ENCODE peak calls at places on chromosomes 16 and 17, in four cellular contexts. E is IMR-90, U is GM12878, O is K562. J is an unnamed sample.

GRCh38 chr17:27457731-27458523 is 1.7 kb downstream of the KSR1 start:
- DNase-seq in E (peak; percentile 53), U (no peak), O (no peak), J (peak; percentile 40)

GRCh38 chr17:45265823-45266222 is 3.9 kb upstream of the SPATA32 start:
- DNase-seq in E (peak; percentile 87), U (no peak), O (no peak), J (no peak)

GRCh38 chr17:31488264-31488981 is 96.9 kb downstream of the RAB11FIP4 start:
- DNase-seq in E (no peak), U (no peak), O (no peak), J (no peak)

GRCh38 chr16:57810197-57811024 is 8.1 kb upstream of the KIFC3 start:
- DNase-seq in E (peak; percentile 68), U (peak; percentile 73), O (peak; percentile 93), J (peak; percentile 89)

GRCh38 chr16:87046235-87046634 is 271.0 kb downstream of the C16orf95 start:
- DNase-seq in E (no peak), U (no peak), O (no peak), J (no peak)

GRCh38 chr16:87054154-87054553 is 263.0 kb downstream of the C16orf95 start:
- DNase-seq in E (no peak), U (no peak), O (no peak), J (no peak)

GRCh38 chr16:67255553-67256030 is 6.8 kb downstream of the SLC9A5 start:
- DNase-seq in E (no peak), U (no peak), O (no peak), J (no peak)

GRCh38 chr17:55273579-55274370 is 9.0 kb downstream of the HLF start:
- DNase-seq in E (no peak), U (no peak), O (no peak), J (no peak)

GRCh38 chr17:40191237-40192208 is 14.3 kb downstream of the RAPGEFL1 start:
- DNase-seq in E (peak; percentile 76), U (peak; percentile 30), O (peak; percentile 80), J (peak; percentile 88)

GRCh38 chr17:63631626-63632025 is 9.4 kb downstream of the MAP3K3 start:
- DNase-seq in E (no peak), U (no peak), O (no peak), J (peak; percentile 52)

GRCh38 chr17:41178341-41178740 is 320 bp upstream of the KRTAP4-2 start:
- DNase-seq in E (peak; percentile 72), U (no peak), O (no peak), J (no peak)

GRCh38 chr17:15343749-15344148 is 2.4 kb upstream of the TEKT3 start:
- DNase-seq in E (peak; percentile 75), U (no peak), O (no peak), J (no peak)

GRCh38 chr16:83809092-83809491 is 1.3 kb downstream of the HSBP1 start:
- DNase-seq in E (no peak), U (no peak), O (no peak), J (no peak)

GRCh38 chr16:2830355-2830695 is 222 bp downstream of the ZG16B start:
- DNase-seq in E (no peak), U (no peak), O (no peak), J (no peak)

GRCh38 chr16:87350681-87351319 is 32.8 kb downstream of the FBXO31 start:
- DNase-seq in E (peak; percentile 43), U (no peak), O (no peak), J (no peak)

GRCh38 chr16:89510526-89510925 is 2.3 kb downstream of the SPG7 start:
- DNase-seq in E (no peak), U (no peak), O (no peak), J (no peak)

GRCh38 chr16:685967-686366 is 1.8 kb upstream of the JMJD8 start:
- DNase-seq in E (peak; percentile 13), U (no peak), O (no peak), J (peak; percentile 29)

GRCh38 chr16:54207837-54208236 is 78.8 kb downstream of the IRX3 start:
- DNase-seq in E (no peak), U (no peak), O (no peak), J (no peak)

GRCh38 chr17:50200447-50201225 is 795 bp downstream of the COL1A1 start:
- DNase-seq in E (peak; percentile 82), U (no peak), O (peak; percentile 88), J (peak; percentile 68)

GRCh38 chr17:19311421-19312215 is 50.9 kb downstream of the B9D1 start:
- DNase-seq in E (peak; percentile 26), U (no peak), O (no peak), J (peak; percentile 79)

GRCh38 chr17:17713839-17714238 is 32.6 kb downstream of the RAI1 start:
- DNase-seq in E (peak; percentile 55), U (no peak), O (no peak), J (no peak)

GRCh38 chr16:56775162-56775561 is 45.2 kb downstream of the NUP93 start:
- DNase-seq in E (no peak), U (no peak), O (no peak), J (no peak)

GRCh38 chr17:74464730-74465377 is 1.6 kb upstream of the CD300A start:
- DNase-seq in E (no peak), U (no peak), O (no peak), J (no peak)

GRCh38 chr16:66728117-66728787 is 23.2 kb downstream of the DYNC1LI2 start:
- DNase-seq in E (peak; percentile 67), U (no peak), O (peak; percentile 47), J (peak; percentile 70)

GRCh38 chr16:75281826-75282225 is 30.4 kb upstream of the BCAR1 start:
- DNase-seq in E (no peak), U (no peak), O (no peak), J (no peak)

GRCh38 chr16:75948441-75948840 is 222.2 kb upstream of the CPHXL start:
- DNase-seq in E (no peak), U (no peak), O (no peak), J (no peak)

GRCh38 chr16:89049484-89050118 is 44.1 kb upstream of the ACSF3 start:
- DNase-seq in E (no peak), U (no peak), O (no peak), J (no peak)

GRCh38 chr17:32854834-32855389 is 22.0 kb downstream of the MYO1D start:
- DNase-seq in E (no peak), U (no peak), O (no peak), J (no peak)

GRCh38 chr17:29253037-29253436 is 6.4 kb downstream of the CRYBA1 start:
- DNase-seq in E (no peak), U (no peak), O (no peak), J (no peak)

GRCh38 chr17:29248845-29249244 is 2.2 kb downstream of the CRYBA1 start:
- DNase-seq in E (no peak), U (no peak), O (no peak), J (no peak)

GRCh38 chr17:29251184-29251583 is 4.5 kb downstream of the CRYBA1 start:
- DNase-seq in E (no peak), U (no peak), O (no peak), J (no peak)

GRCh38 chr17:29251969-29252866 is 5.6 kb downstream of the CRYBA1 start:
- DNase-seq in E (peak; percentile 50), U (no peak), O (peak; percentile 30), J (peak; percentile 51)

GRCh38 chr17:29250666-29251065 is 4.0 kb downstream of the CRYBA1 start:
- DNase-seq in E (peak; percentile 93), U (no peak), O (no peak), J (no peak)
- TF ChIP-seq FOS in E (peak; percentile 61), U (no peak), O (no peak), J (no peak)

DNA sequence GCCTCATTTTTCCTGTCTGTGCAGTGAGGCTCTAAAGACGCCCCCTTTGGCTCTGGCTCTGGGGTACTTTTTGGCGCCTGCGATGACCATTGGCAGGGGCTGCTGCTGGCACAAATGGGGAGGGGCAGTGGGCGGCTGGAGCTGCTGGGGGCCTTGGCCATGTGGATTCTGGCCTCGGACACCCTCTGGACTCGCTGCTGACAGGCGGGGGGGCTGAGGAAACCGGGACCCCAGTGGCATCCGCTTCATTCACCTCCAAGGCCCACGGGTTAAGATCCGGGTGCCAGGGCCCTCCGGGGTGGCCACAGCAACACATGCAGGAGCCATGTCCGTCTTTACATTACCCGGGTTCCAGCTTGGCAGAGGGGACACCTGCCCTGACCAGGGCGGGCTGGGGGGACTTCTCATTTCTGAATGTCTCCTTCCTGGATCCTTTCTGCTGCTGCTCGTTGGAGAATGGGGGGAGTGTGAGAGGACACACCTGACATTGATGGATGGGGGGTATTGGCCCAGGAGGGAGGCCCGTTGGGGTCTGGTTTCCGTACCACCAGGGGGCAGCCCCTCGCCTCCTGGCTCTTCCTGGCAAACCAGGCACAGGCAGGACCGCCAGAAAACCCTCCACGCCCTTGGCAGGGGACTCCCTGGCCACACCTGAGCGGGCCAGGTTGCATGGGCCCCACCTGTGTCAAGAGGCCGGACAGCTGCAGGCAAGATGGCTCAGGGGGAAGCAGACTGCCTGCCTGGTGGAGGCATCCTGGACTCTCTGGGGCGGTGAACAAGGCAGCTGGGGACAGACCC is 21.8 kb downstream of the GSE1 start:
- DNase-seq in E (no peak), U (no peak), O (no peak), J (no peak)
- H3K4me1 ChIP-seq in E (no peaks in the 10 kb centered on the region), U (no peaks in the 10 kb centered on the region), O (peaks cover 85% of the 10 kb centered on the region), J (no peaks in the 10 kb centered on the region)

GRCh38 chr17:80781851-80782277 is 209.8 kb upstream of the CHMP6 start:
- DNase-seq in E (no peak), U (no peak), O (no peak), J (no peak)

GRCh38 chr17:80782536-80783427 is 208.9 kb upstream of the CHMP6 start:
- DNase-seq in E (peak; percentile 59), U (no peak), O (no peak), J (peak; percentile 51)

GRCh38 chr17:80779961-80780380 is 211.7 kb upstream of the CHMP6 start:
- DNase-seq in E (peak; percentile 82), U (no peak), O (no peak), J (no peak)

GRCh38 chr17:80780381-80781187 is 211.1 kb upstream of the CHMP6 start:
- DNase-seq in E (peak; percentile 74), U (peak; percentile 61), O (no peak), J (no peak)

DNA sequence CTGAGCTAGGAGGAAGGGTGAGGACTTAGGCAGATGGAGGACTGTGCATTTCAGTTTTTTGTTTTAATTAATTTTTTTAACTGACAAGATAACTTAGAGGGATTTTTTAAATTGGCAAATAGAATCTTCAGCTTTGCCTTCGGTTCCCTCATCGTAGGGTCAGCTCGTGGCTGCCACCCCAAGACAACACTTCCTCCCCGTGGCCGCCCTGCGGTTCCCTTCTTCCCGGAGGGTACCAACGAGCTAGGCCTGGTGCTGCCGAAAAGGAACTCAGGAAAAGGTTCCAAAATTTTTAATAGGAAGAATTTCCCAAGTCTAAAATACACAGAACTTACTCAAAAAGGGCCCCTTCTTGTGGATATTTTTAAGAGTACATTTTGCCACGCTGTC is 210.5 kb upstream of the CHMP6 start:
- DNase-seq in E (no peak), U (no peak), O (no peak), J (no peak)
- H3K9ac ChIP-seq in E (peak overlapping the region; percentile 7), U (peak overlapping the region; percentile 60), O (no peak overlapping the region), J (no peak overlapping the region)

DNA sequence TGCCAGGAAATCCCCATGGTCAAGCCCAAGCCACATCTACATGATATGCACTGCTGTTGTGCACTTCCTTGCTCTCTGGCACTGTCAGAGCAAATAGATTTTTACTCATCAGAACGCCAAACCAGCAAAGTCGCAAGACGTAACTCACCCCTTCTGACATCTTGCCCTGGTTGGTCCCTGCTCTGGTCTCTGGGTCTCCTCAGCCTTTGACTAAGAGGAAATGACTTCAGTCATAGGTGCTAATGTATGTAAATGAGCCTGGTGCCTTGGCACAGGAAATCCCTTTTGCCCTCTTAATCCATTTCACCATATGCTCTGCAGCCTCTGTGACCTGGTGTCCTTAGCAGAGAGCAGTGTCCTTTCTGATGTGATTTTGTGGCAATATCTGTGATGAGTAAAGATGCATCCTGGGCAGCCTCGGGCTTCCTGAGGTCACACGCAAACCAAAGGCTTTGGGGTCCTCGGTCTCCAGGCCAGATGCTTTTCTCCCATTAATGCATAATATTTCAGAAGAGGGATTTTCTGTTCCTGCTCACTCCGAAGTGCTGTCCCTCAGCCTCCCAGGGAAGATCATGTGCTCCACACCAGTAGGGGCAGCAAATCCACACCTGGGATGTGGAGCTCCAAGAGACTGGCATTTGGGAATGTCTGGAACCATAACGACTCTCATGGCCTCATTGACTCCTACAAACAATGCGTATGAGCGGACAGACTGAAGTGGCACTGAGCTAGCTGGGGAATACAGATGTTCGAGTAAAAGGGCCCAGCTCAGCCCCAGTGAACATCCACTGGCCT is 66.9 kb downstream of the GP2 start:
- DNase-seq in E (no peak), U (no peak), O (no peak), J (no peak)
- TF ChIP-seq FOS in E (no peak), U (no peak), O (no peak), J (no peak)